ENCODE peak calls at places on chromosomes 1 and 21, in five cellular contexts. U, S, G, P and W are unnamed samples.
A peak's percentile ranks its signal among the peaks of the same experiment; 100 is the strongest.

GRCh38 chr1:1950940-1951339 is 31.9 kb upstream of the TMEM52 start:
- DNase-seq in G (no peak), S (no peak), P (no peak), U (no peak), W (no peak)

GRCh38 chr1:45044916-45045315 is 32.9 kb downstream of the UROD start:
- DNase-seq in U (no peak), P (no peak), S (no peak), G (no peak), W (no peak)

GRCh38 chr21:42113926-42114409 is 42.9 kb downstream of the UMODL1 start:
- DNase-seq in S (no peak), G (no peak), P (no peak), U (no peak), W (no peak)

GRCh38 chr1:53014791-53015507 is 47.1 kb upstream of the PODN start:
- DNase-seq in S (peak; percentile 45), G (peak; percentile 92), U (peak; percentile 60), P (peak; percentile 65), W (peak; percentile 60)

GRCh38 chr21:38503588-38503987 is 5.3 kb upstream of the ERG start:
- DNase-seq in U (no peak), P (peak; percentile 92), G (no peak), S (peak; percentile 28), W (no peak)

GRCh38 chr1:182404764-182405163 is 4.3 kb upstream of the TEDDM1 start:
- DNase-seq in S (no peak), U (no peak), P (no peak), G (no peak), W (no peak)

GRCh38 chr1:154608522-154609294 is 722 bp upstream of the ADAR start:
- DNase-seq in P (peak; percentile 26), S (no peak), G (peak; percentile 38), U (no peak), W (no peak)

GRCh38 chr1:34113887-34114286 is 51.1 kb downstream of the CSMD2 start:
- DNase-seq in S (no peak), G (peak; percentile 17), U (peak; percentile 33), P (no peak), W (no peak)

GRCh38 chr21:26445440-26445839 is 127.6 kb downstream of the CYYR1 start:
- DNase-seq in U (no peak), P (no peak), S (no peak), G (no peak), W (no peak)